ENCODE peak calls at places on chromosome 16, in nine cellular contexts. One of them, this sample, is unnamed.

GRCh38 chr16:10971560-10971961 is 27.2 kb downstream of the CLEC16A start:
- DNase-seq in psoas muscle: no peak
- DNase-seq in AG09309: peak
- DNase-seq in IMR-90: peak
- DNase-seq in AG04449: peak
- DNase-seq in HT1080: peak
- DNase-seq in ELF-1: peak
- DNase-seq in cardiac fibroblast: peak
- DNase-seq in DMS79 treated with DMSO at 0.1 percent for 48 hours: peak
- DNase-seq in this sample: peak

GRCh38 chr16:29028457-29029167 is 43.8 kb downstream of the LAT start:
- DNase-seq in AG09309: no peak
- DNase-seq in AG04449: no peak
- DNase-seq in HT1080: no peak
- DNase-seq in ELF-1: no peak
- DNase-seq in psoas muscle: no peak
- DNase-seq in IMR-90: no peak
- DNase-seq in cardiac fibroblast: no peak
- DNase-seq in DMS79 treated with DMSO at 0.1 percent for 48 hours: no peak
- DNase-seq in this sample: no peak

GRCh38 chr16:10738231-10739077 is 5.2 kb upstream of the NUBP1 start:
- DNase-seq in psoas muscle: peak
- DNase-seq in AG04449: no peak
- DNase-seq in HT1080: peak
- DNase-seq in cardiac fibroblast: peak
- DNase-seq in IMR-90: peak
- DNase-seq in DMS79 treated with DMSO at 0.1 percent for 48 hours: no peak
- DNase-seq in AG09309: peak
- DNase-seq in ELF-1: peak
- DNase-seq in this sample: no peak

GRCh38 chr16:87550510-87550961 is 51.8 kb upstream of the JPH3 start:
- DNase-seq in ELF-1: peak
- DNase-seq in cardiac fibroblast: peak
- DNase-seq in AG09309: no peak
- DNase-seq in HT1080: no peak
- DNase-seq in AG04449: no peak
- DNase-seq in psoas muscle: peak
- DNase-seq in DMS79 treated with DMSO at 0.1 percent for 48 hours: no peak
- DNase-seq in IMR-90: no peak
- DNase-seq in this sample: no peak

GRCh38 chr16:3022208-3022696 is 1.5 kb downstream of the HCFC1R1 start:
- DNase-seq in IMR-90: peak
- DNase-seq in cardiac fibroblast: peak
- DNase-seq in AG04449: peak
- DNase-seq in HT1080: peak
- DNase-seq in AG09309: peak
- DNase-seq in ELF-1: peak
- DNase-seq in DMS79 treated with DMSO at 0.1 percent for 48 hours: no peak
- DNase-seq in psoas muscle: peak
- DNase-seq in this sample: no peak

GRCh38 chr16:19071811-19072777 is 4.7 kb downstream of the COQ7 start:
- DNase-seq in DMS79 treated with DMSO at 0.1 percent for 48 hours: no peak
- DNase-seq in HT1080: peak
- DNase-seq in cardiac fibroblast: peak
- DNase-seq in AG04449: no peak
- DNase-seq in IMR-90: peak
- DNase-seq in ELF-1: peak
- DNase-seq in AG09309: peak
- DNase-seq in psoas muscle: peak
- DNase-seq in this sample: no peak

GRCh38 chr16:70591609-70592008 is 54.8 kb upstream of the IL34 start:
- DNase-seq in psoas muscle: no peak
- DNase-seq in AG04449: no peak
- DNase-seq in ELF-1: no peak
- DNase-seq in DMS79 treated with DMSO at 0.1 percent for 48 hours: no peak
- DNase-seq in IMR-90: no peak
- DNase-seq in HT1080: no peak
- DNase-seq in AG09309: no peak
- DNase-seq in cardiac fibroblast: no peak
- DNase-seq in this sample: no peak

GRCh38 chr16:21566891-21567414 is 32.4 kb upstream of the METTL9 start:
- DNase-seq in cardiac fibroblast: no peak
- DNase-seq in DMS79 treated with DMSO at 0.1 percent for 48 hours: no peak
- DNase-seq in HT1080: no peak
- DNase-seq in AG09309: no peak
- DNase-seq in ELF-1: no peak
- DNase-seq in IMR-90: no peak
- DNase-seq in AG04449: no peak
- DNase-seq in psoas muscle: no peak
- DNase-seq in this sample: no peak

GRCh38 chr16:73390936-73391335 is 343.0 kb upstream of the ZFHX3 start:
- DNase-seq in HT1080: peak
- DNase-seq in AG09309: peak
- DNase-seq in AG04449: peak
- DNase-seq in ELF-1: no peak
- DNase-seq in psoas muscle: no peak
- DNase-seq in cardiac fibroblast: peak
- DNase-seq in DMS79 treated with DMSO at 0.1 percent for 48 hours: no peak
- DNase-seq in IMR-90: peak
- DNase-seq in this sample: no peak

GRCh38 chr16:85724936-85725335 is 26.0 kb downstream of the C16orf74 start:
- DNase-seq in DMS79 treated with DMSO at 0.1 percent for 48 hours: no peak
- DNase-seq in ELF-1: no peak
- DNase-seq in HT1080: no peak
- DNase-seq in cardiac fibroblast: no peak
- DNase-seq in AG09309: no peak
- DNase-seq in IMR-90: no peak
- DNase-seq in AG04449: no peak
- DNase-seq in psoas muscle: no peak
- DNase-seq in this sample: no peak

GRCh38 chr16:8863594-8864424 is 5.0 kb downstream of the CARHSP1 start:
- DNase-seq in cardiac fibroblast: no peak
- DNase-seq in psoas muscle: peak
- DNase-seq in ELF-1: peak
- DNase-seq in AG09309: no peak
- DNase-seq in HT1080: peak
- DNase-seq in IMR-90: no peak
- DNase-seq in AG04449: no peak
- DNase-seq in DMS79 treated with DMSO at 0.1 percent for 48 hours: no peak
- DNase-seq in this sample: no peak

GRCh38 chr16:72501739-72502653 is 330.0 kb upstream of the PMFBP1 start:
- DNase-seq in psoas muscle: peak
- DNase-seq in AG04449: peak
- DNase-seq in ELF-1: peak
- DNase-seq in HT1080: peak
- DNase-seq in IMR-90: peak
- DNase-seq in DMS79 treated with DMSO at 0.1 percent for 48 hours: peak
- DNase-seq in AG09309: peak
- DNase-seq in cardiac fibroblast: peak
- DNase-seq in this sample: peak

GRCh38 chr16:51538707-51539604 is 387.9 kb upstream of the SALL1 start:
- DNase-seq in ELF-1: peak
- DNase-seq in cardiac fibroblast: peak
- DNase-seq in AG09309: peak
- DNase-seq in DMS79 treated with DMSO at 0.1 percent for 48 hours: no peak
- DNase-seq in HT1080: peak
- DNase-seq in IMR-90: peak
- DNase-seq in psoas muscle: no peak
- DNase-seq in AG04449: peak
- DNase-seq in this sample: no peak

GRCh38 chr16:86828202-86828601 is 249.9 kb downstream of the FOXL1 start:
- DNase-seq in DMS79 treated with DMSO at 0.1 percent for 48 hours: no peak
- DNase-seq in cardiac fibroblast: no peak
- DNase-seq in AG09309: no peak
- DNase-seq in IMR-90: no peak
- DNase-seq in ELF-1: no peak
- DNase-seq in psoas muscle: no peak
- DNase-seq in HT1080: no peak
- DNase-seq in AG04449: no peak
- DNase-seq in this sample: no peak

GRCh38 chr16:82226327-82226726 is 56.3 kb upstream of the MPHOSPH6 start:
- DNase-seq in cardiac fibroblast: no peak
- DNase-seq in AG04449: no peak
- DNase-seq in AG09309: no peak
- DNase-seq in psoas muscle: no peak
- DNase-seq in IMR-90: no peak
- DNase-seq in HT1080: no peak
- DNase-seq in DMS79 treated with DMSO at 0.1 percent for 48 hours: no peak
- DNase-seq in ELF-1: no peak
- DNase-seq in this sample: no peak

GRCh38 chr16:90010676-90011075 is 8.6 kb downstream of the DBNDD1 start:
- DNase-seq in ELF-1: no peak
- DNase-seq in HT1080: no peak
- DNase-seq in DMS79 treated with DMSO at 0.1 percent for 48 hours: no peak
- DNase-seq in AG09309: no peak
- DNase-seq in AG04449: no peak
- DNase-seq in IMR-90: no peak
- DNase-seq in psoas muscle: no peak
- DNase-seq in cardiac fibroblast: no peak
- DNase-seq in this sample: no peak

GRCh38 chr16:63745456-63745855 is 1376.4 kb downstream of the CDH11 start:
- DNase-seq in IMR-90: no peak
- DNase-seq in HT1080: no peak
- DNase-seq in ELF-1: no peak
- DNase-seq in AG09309: no peak
- DNase-seq in cardiac fibroblast: peak
- DNase-seq in AG04449: no peak
- DNase-seq in DMS79 treated with DMSO at 0.1 percent for 48 hours: no peak
- DNase-seq in psoas muscle: no peak
- DNase-seq in this sample: no peak

GRCh38 chr16:10561001-10561400 is 19.4 kb downstream of the EMP2 start:
- DNase-seq in AG09309: no peak
- DNase-seq in psoas muscle: no peak
- DNase-seq in DMS79 treated with DMSO at 0.1 percent for 48 hours: no peak
- DNase-seq in AG04449: no peak
- DNase-seq in cardiac fibroblast: no peak
- DNase-seq in IMR-90: no peak
- DNase-seq in HT1080: no peak
- DNase-seq in ELF-1: no peak
- DNase-seq in this sample: no peak

GRCh38 chr16:49859139-49859947 is 3.4 kb upstream of the ZNF423 start:
- DNase-seq in ELF-1: no peak
- DNase-seq in IMR-90: no peak
- DNase-seq in HT1080: no peak
- DNase-seq in AG04449: no peak
- DNase-seq in cardiac fibroblast: peak
- DNase-seq in AG09309: no peak
- DNase-seq in DMS79 treated with DMSO at 0.1 percent for 48 hours: no peak
- DNase-seq in psoas muscle: peak
- DNase-seq in this sample: no peak

GRCh38 chr16:102060-102855 is 24.2 kb downstream of the MPG start:
- DNase-seq in cardiac fibroblast: peak
- DNase-seq in DMS79 treated with DMSO at 0.1 percent for 48 hours: no peak
- DNase-seq in AG09309: no peak
- DNase-seq in psoas muscle: peak
- DNase-seq in IMR-90: peak
- DNase-seq in AG04449: no peak
- DNase-seq in ELF-1: no peak
- DNase-seq in HT1080: no peak
- DNase-seq in this sample: no peak

GRCh38 chr16:67236551-67237395 is 9.8 kb downstream of the TMEM208 start:
- DNase-seq in psoas muscle: peak
- DNase-seq in AG04449: no peak
- DNase-seq in IMR-90: peak
- DNase-seq in ELF-1: peak
- DNase-seq in HT1080: peak
- DNase-seq in DMS79 treated with DMSO at 0.1 percent for 48 hours: no peak
- DNase-seq in AG09309: no peak
- DNase-seq in cardiac fibroblast: peak
- DNase-seq in this sample: no peak

GRCh38 chr16:31221357-31222160 is 4.6 kb upstream of the PYDC1 start:
- DNase-seq in ELF-1: no peak
- DNase-seq in AG09309: no peak
- DNase-seq in HT1080: peak
- DNase-seq in IMR-90: no peak
- DNase-seq in DMS79 treated with DMSO at 0.1 percent for 48 hours: no peak
- DNase-seq in AG04449: no peak
- DNase-seq in psoas muscle: no peak
- DNase-seq in cardiac fibroblast: no peak
- DNase-seq in this sample: no peak

GRCh38 chr16:80569440-80570105 is 28.8 kb downstream of the DYNLRB2 start:
- DNase-seq in psoas muscle: no peak
- DNase-seq in AG04449: no peak
- DNase-seq in AG09309: no peak
- DNase-seq in IMR-90: peak
- DNase-seq in ELF-1: no peak
- DNase-seq in DMS79 treated with DMSO at 0.1 percent for 48 hours: no peak
- DNase-seq in cardiac fibroblast: peak
- DNase-seq in HT1080: peak
- DNase-seq in this sample: no peak

GRCh38 chr16:74973304-74973703 is 11.6 kb downstream of the WDR59 start:
- DNase-seq in HT1080: no peak
- DNase-seq in psoas muscle: no peak
- DNase-seq in ELF-1: no peak
- DNase-seq in DMS79 treated with DMSO at 0.1 percent for 48 hours: no peak
- DNase-seq in AG04449: no peak
- DNase-seq in IMR-90: no peak
- DNase-seq in AG09309: no peak
- DNase-seq in cardiac fibroblast: no peak
- DNase-seq in this sample: no peak

GRCh38 chr16:20894388-20894787 is 5.8 kb downstream of the DCUN1D3 start:
- DNase-seq in IMR-90: no peak
- DNase-seq in cardiac fibroblast: no peak
- DNase-seq in ELF-1: no peak
- DNase-seq in AG09309: no peak
- DNase-seq in DMS79 treated with DMSO at 0.1 percent for 48 hours: no peak
- DNase-seq in HT1080: no peak
- DNase-seq in psoas muscle: no peak
- DNase-seq in AG04449: no peak
- DNase-seq in this sample: no peak

GRCh38 chr16:71945616-71946015 is 50.3 kb downstream of the IST1 start:
- DNase-seq in ELF-1: no peak
- DNase-seq in AG04449: no peak
- DNase-seq in cardiac fibroblast: no peak
- DNase-seq in AG09309: no peak
- DNase-seq in HT1080: peak
- DNase-seq in psoas muscle: no peak
- DNase-seq in IMR-90: no peak
- DNase-seq in DMS79 treated with DMSO at 0.1 percent for 48 hours: no peak
- DNase-seq in this sample: no peak

GRCh38 chr16:84141143-84141670 is 3.8 kb downstream of the HSDL1 start:
- DNase-seq in psoas muscle: no peak
- DNase-seq in ELF-1: peak
- DNase-seq in DMS79 treated with DMSO at 0.1 percent for 48 hours: no peak
- DNase-seq in AG09309: no peak
- DNase-seq in cardiac fibroblast: no peak
- DNase-seq in AG04449: no peak
- DNase-seq in HT1080: no peak
- DNase-seq in IMR-90: no peak
- DNase-seq in this sample: no peak

GRCh38 chr16:69830534-69831211 is 68.5 kb downstream of the WWP2 start:
- DNase-seq in cardiac fibroblast: no peak
- DNase-seq in AG09309: no peak
- DNase-seq in psoas muscle: no peak
- DNase-seq in HT1080: no peak
- DNase-seq in AG04449: no peak
- DNase-seq in IMR-90: peak
- DNase-seq in DMS79 treated with DMSO at 0.1 percent for 48 hours: no peak
- DNase-seq in ELF-1: no peak
- DNase-seq in this sample: no peak

GRCh38 chr16:10625595-10626357 is 45.4 kb upstream of the EMP2 start:
- DNase-seq in psoas muscle: no peak
- DNase-seq in DMS79 treated with DMSO at 0.1 percent for 48 hours: no peak
- DNase-seq in HT1080: peak
- DNase-seq in cardiac fibroblast: peak
- DNase-seq in IMR-90: peak
- DNase-seq in AG09309: no peak
- DNase-seq in AG04449: no peak
- DNase-seq in ELF-1: no peak
- DNase-seq in this sample: no peak